ENCODE peak calls at places on chromosomes 16 and 17, in nine cellular contexts. One of them, this sample, is unnamed.

GRCh38 chr16:31331141-31331764 is 23.7 kb upstream of the ITGAX start:
- DNase-seq in trophoblast cell: no peak
- DNase-seq in breast epithelium: no peak
- DNase-seq in aorta: no peak
- DNase-seq in mammary epithelial cell: no peak
- DNase-seq in cardiac muscle cell: no peak
- DNase-seq in ascending aorta: no peak
- DNase-seq in MM.1S: no peak
- DNase-seq in uterus: no peak
- DNase-seq in this sample: no peak

GRCh38 chr16:71412270-71413160 is 29.3 kb downstream of the TLE7 start:
- DNase-seq in trophoblast cell: peak; percentile 75
- DNase-seq in breast epithelium: peak; percentile 41
- DNase-seq in aorta: no peak
- DNase-seq in mammary epithelial cell: peak; percentile 49
- DNase-seq in cardiac muscle cell: peak; percentile 76
- DNase-seq in ascending aorta: peak; percentile 69
- DNase-seq in MM.1S: peak; percentile 78
- DNase-seq in uterus: peak; percentile 53
- DNase-seq in this sample: peak; percentile 32

GRCh38 chr16:77437859-77438258 is 3.0 kb upstream of the ADAMTS18 start:
- DNase-seq in trophoblast cell: no peak
- DNase-seq in breast epithelium: no peak
- DNase-seq in aorta: no peak
- DNase-seq in mammary epithelial cell: no peak
- DNase-seq in cardiac muscle cell: peak; percentile 28
- DNase-seq in ascending aorta: no peak
- DNase-seq in MM.1S: no peak
- DNase-seq in uterus: no peak
- DNase-seq in this sample: no peak

GRCh38 chr17:59357929-59358328 is 26.5 kb downstream of the YPEL2 start:
- DNase-seq in trophoblast cell: peak; percentile 89
- DNase-seq in breast epithelium: no peak
- DNase-seq in aorta: no peak
- DNase-seq in mammary epithelial cell: peak; percentile 85
- DNase-seq in cardiac muscle cell: no peak
- DNase-seq in ascending aorta: no peak
- DNase-seq in MM.1S: no peak
- DNase-seq in uterus: no peak
- DNase-seq in this sample: no peak

GRCh38 chr17:29593546-29594440 is 861 bp downstream of the ANKRD13B start:
- DNase-seq in trophoblast cell: no peak
- DNase-seq in breast epithelium: no peak
- DNase-seq in aorta: peak; percentile 75
- DNase-seq in mammary epithelial cell: no peak
- DNase-seq in cardiac muscle cell: peak; percentile 29
- DNase-seq in ascending aorta: no peak
- DNase-seq in MM.1S: peak; percentile 40
- DNase-seq in uterus: peak; percentile 26
- DNase-seq in this sample: no peak

GRCh38 chr17:80475949-80476876 is at the start of gene NPTX1:
- DNase-seq in trophoblast cell: peak; percentile 21
- DNase-seq in breast epithelium: no peak
- DNase-seq in aorta: no peak
- DNase-seq in mammary epithelial cell: no peak
- DNase-seq in cardiac muscle cell: peak; percentile 15
- DNase-seq in ascending aorta: no peak
- DNase-seq in MM.1S: no peak
- DNase-seq in uterus: no peak
- DNase-seq in this sample: no peak

GRCh38 chr17:81703747-81704654 is 834 bp downstream of the MRPL12 start:
- DNase-seq in trophoblast cell: no peak
- DNase-seq in breast epithelium: no peak
- DNase-seq in aorta: no peak
- DNase-seq in mammary epithelial cell: no peak
- DNase-seq in cardiac muscle cell: no peak
- DNase-seq in ascending aorta: no peak
- DNase-seq in MM.1S: no peak
- DNase-seq in uterus: no peak
- DNase-seq in this sample: no peak

GRCh38 chr17:10737168-10737622 is 7.4 kb upstream of the TMEM220 start:
- DNase-seq in trophoblast cell: no peak
- DNase-seq in breast epithelium: peak; percentile 65
- DNase-seq in aorta: no peak
- DNase-seq in mammary epithelial cell: peak; percentile 21
- DNase-seq in cardiac muscle cell: peak; percentile 74
- DNase-seq in ascending aorta: peak; percentile 82
- DNase-seq in MM.1S: peak; percentile 12
- DNase-seq in uterus: peak; percentile 57
- DNase-seq in this sample: no peak

GRCh38 chr17:41758601-41759000 is 24.2 kb upstream of the HAP1 start:
- DNase-seq in trophoblast cell: no peak
- DNase-seq in breast epithelium: no peak
- DNase-seq in aorta: no peak
- DNase-seq in mammary epithelial cell: no peak
- DNase-seq in cardiac muscle cell: no peak
- DNase-seq in ascending aorta: no peak
- DNase-seq in MM.1S: no peak
- DNase-seq in uterus: no peak
- DNase-seq in this sample: no peak

GRCh38 chr16:56684256-56684925 is 2.1 kb downstream of the MT1X start:
- DNase-seq in trophoblast cell: no peak
- DNase-seq in breast epithelium: peak; percentile 27
- DNase-seq in aorta: no peak
- DNase-seq in mammary epithelial cell: no peak
- DNase-seq in cardiac muscle cell: no peak
- DNase-seq in ascending aorta: no peak
- DNase-seq in MM.1S: no peak
- DNase-seq in uterus: no peak
- DNase-seq in this sample: no peak

GRCh38 chr17:16417896-16418683 is 2.7 kb downstream of the TRPV2 start:
- DNase-seq in trophoblast cell: no peak
- DNase-seq in breast epithelium: no peak
- DNase-seq in aorta: no peak
- DNase-seq in mammary epithelial cell: no peak
- DNase-seq in cardiac muscle cell: peak; percentile 50
- DNase-seq in ascending aorta: no peak
- DNase-seq in MM.1S: no peak
- DNase-seq in uterus: no peak
- DNase-seq in this sample: no peak

GRCh38 chr17:40548982-40549680 is 16.1 kb downstream of the CCR7 start:
- DNase-seq in trophoblast cell: no peak
- DNase-seq in breast epithelium: peak; percentile 81
- DNase-seq in aorta: peak; percentile 76
- DNase-seq in mammary epithelial cell: peak; percentile 44
- DNase-seq in cardiac muscle cell: peak; percentile 85
- DNase-seq in ascending aorta: peak; percentile 71
- DNase-seq in MM.1S: no peak
- DNase-seq in uterus: peak; percentile 70
- DNase-seq in this sample: no peak

GRCh38 chr16:35149550-35149949 is 1690.1 kb downstream of the TP53TG3F start:
- DNase-seq in trophoblast cell: no peak
- DNase-seq in breast epithelium: no peak
- DNase-seq in aorta: no peak
- DNase-seq in mammary epithelial cell: no peak
- DNase-seq in cardiac muscle cell: no peak
- DNase-seq in ascending aorta: no peak
- DNase-seq in MM.1S: no peak
- DNase-seq in uterus: no peak
- DNase-seq in this sample: no peak
- H3K9me3 ChIP-seq in trophoblast cell: peaks cover 81% of the 10 kb centered on the region
- H3K9me3 ChIP-seq in breast epithelium: peaks cover 29% of the 10 kb centered on the region
- H3K9me3 ChIP-seq in aorta: peaks cover 1% of the 10 kb centered on the region
- H3K9me3 ChIP-seq in mammary epithelial cell: peaks cover 19% of the 10 kb centered on the region
- H3K9me3 ChIP-seq in cardiac muscle cell: no peaks in the 10 kb centered on the region
- H3K9me3 ChIP-seq in ascending aorta: no peaks in the 10 kb centered on the region
- H3K9me3 ChIP-seq in MM.1S: no peaks in the 10 kb centered on the region
- H3K9me3 ChIP-seq in uterus: no peaks in the 10 kb centered on the region
- H3K9me3 ChIP-seq in this sample: no peaks in the 10 kb centered on the region

GRCh38 chr16:16120382-16121184 is 102.7 kb downstream of the ABCC6 start:
- DNase-seq in trophoblast cell: no peak
- DNase-seq in breast epithelium: no peak
- DNase-seq in aorta: no peak
- DNase-seq in mammary epithelial cell: no peak
- DNase-seq in cardiac muscle cell: peak; percentile 47
- DNase-seq in ascending aorta: no peak
- DNase-seq in MM.1S: no peak
- DNase-seq in uterus: no peak
- DNase-seq in this sample: no peak

GRCh38 chr16:16121185-16121727 is 102.0 kb downstream of the ABCC6 start:
- DNase-seq in trophoblast cell: no peak
- DNase-seq in breast epithelium: no peak
- DNase-seq in aorta: no peak
- DNase-seq in mammary epithelial cell: no peak
- DNase-seq in cardiac muscle cell: no peak
- DNase-seq in ascending aorta: no peak
- DNase-seq in MM.1S: no peak
- DNase-seq in uterus: no peak
- DNase-seq in this sample: no peak

GRCh38 chr16:16118337-16118736 is 105.0 kb downstream of the ABCC6 start:
- DNase-seq in trophoblast cell: no peak
- DNase-seq in breast epithelium: no peak
- DNase-seq in aorta: no peak
- DNase-seq in mammary epithelial cell: no peak
- DNase-seq in cardiac muscle cell: no peak
- DNase-seq in ascending aorta: no peak
- DNase-seq in MM.1S: no peak
- DNase-seq in uterus: no peak
- DNase-seq in this sample: no peak

GRCh38 chr16:16122264-16122663 is 101.0 kb downstream of the ABCC6 start:
- DNase-seq in trophoblast cell: no peak
- DNase-seq in breast epithelium: no peak
- DNase-seq in aorta: no peak
- DNase-seq in mammary epithelial cell: no peak
- DNase-seq in cardiac muscle cell: no peak
- DNase-seq in ascending aorta: no peak
- DNase-seq in MM.1S: no peak
- DNase-seq in uterus: no peak
- DNase-seq in this sample: no peak

GRCh38 chr16:16120044-16120381 is 103.3 kb downstream of the ABCC6 start:
- DNase-seq in trophoblast cell: no peak
- DNase-seq in breast epithelium: no peak
- DNase-seq in aorta: no peak
- DNase-seq in mammary epithelial cell: no peak
- DNase-seq in cardiac muscle cell: no peak
- DNase-seq in ascending aorta: no peak
- DNase-seq in MM.1S: no peak
- DNase-seq in uterus: no peak
- DNase-seq in this sample: no peak
- H3K9me3 ChIP-seq in trophoblast cell: peaks cover 4% of the 10 kb centered on the region
- H3K9me3 ChIP-seq in breast epithelium: peaks cover 15% of the 10 kb centered on the region
- H3K9me3 ChIP-seq in aorta: no peaks in the 10 kb centered on the region
- H3K9me3 ChIP-seq in mammary epithelial cell: peaks cover 7% of the 10 kb centered on the region
- H3K9me3 ChIP-seq in cardiac muscle cell: no peaks in the 10 kb centered on the region
- H3K9me3 ChIP-seq in ascending aorta: peaks cover 5% of the 10 kb centered on the region
- H3K9me3 ChIP-seq in MM.1S: no peaks in the 10 kb centered on the region
- H3K9me3 ChIP-seq in uterus: no peaks in the 10 kb centered on the region
- H3K9me3 ChIP-seq in this sample: peaks cover 5% of the 10 kb centered on the region

GRCh38 chr16:22337849-22338248 is 36.6 kb downstream of the CDR2 start:
- DNase-seq in trophoblast cell: no peak
- DNase-seq in breast epithelium: no peak
- DNase-seq in aorta: no peak
- DNase-seq in mammary epithelial cell: no peak
- DNase-seq in cardiac muscle cell: no peak
- DNase-seq in ascending aorta: no peak
- DNase-seq in MM.1S: peak; percentile 25
- DNase-seq in uterus: no peak
- DNase-seq in this sample: no peak
- H3K9me3 ChIP-seq in trophoblast cell: no peaks in the 10 kb centered on the region
- H3K9me3 ChIP-seq in breast epithelium: peaks cover 7% of the 10 kb centered on the region
- H3K9me3 ChIP-seq in aorta: no peaks in the 10 kb centered on the region
- H3K9me3 ChIP-seq in mammary epithelial cell: peaks cover 5% of the 10 kb centered on the region
- H3K9me3 ChIP-seq in cardiac muscle cell: no peaks in the 10 kb centered on the region
- H3K9me3 ChIP-seq in ascending aorta: no peaks in the 10 kb centered on the region
- H3K9me3 ChIP-seq in MM.1S: no peaks in the 10 kb centered on the region
- H3K9me3 ChIP-seq in uterus: no peaks in the 10 kb centered on the region
- H3K9me3 ChIP-seq in this sample: peaks cover 18% of the 10 kb centered on the region

DNA sequence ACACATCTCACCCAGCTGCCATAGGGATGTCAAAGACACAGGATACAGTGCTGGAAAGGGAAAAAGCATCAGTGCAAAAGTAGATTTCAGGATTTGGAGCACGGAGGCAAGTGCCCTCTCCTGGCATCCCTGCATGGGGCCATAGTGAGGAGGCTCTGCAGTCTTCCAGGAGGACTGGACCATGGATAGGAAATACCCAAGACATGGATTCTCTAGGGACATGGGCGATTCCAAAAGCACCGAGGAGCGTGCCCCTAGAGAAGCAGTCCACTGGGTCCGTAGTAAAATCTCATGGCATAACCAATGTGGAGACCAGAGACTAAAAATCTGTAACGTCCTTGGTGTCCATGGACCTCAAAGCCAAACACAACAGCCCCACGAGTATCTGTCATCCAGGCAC is 818.2 kb downstream of the KCNJ18 start:
- DNase-seq in trophoblast cell: no peak
- DNase-seq in breast epithelium: no peak
- DNase-seq in aorta: no peak
- DNase-seq in mammary epithelial cell: no peak
- DNase-seq in cardiac muscle cell: no peak
- DNase-seq in ascending aorta: no peak
- DNase-seq in MM.1S: no peak
- DNase-seq in uterus: no peak
- DNase-seq in this sample: no peak
- H3K9me3 ChIP-seq in trophoblast cell: peaks cover 55% of the 10 kb centered on the region
- H3K9me3 ChIP-seq in breast epithelium: peaks cover 7% of the 10 kb centered on the region
- H3K9me3 ChIP-seq in aorta: no peaks in the 10 kb centered on the region
- H3K9me3 ChIP-seq in mammary epithelial cell: peaks cover 32% of the 10 kb centered on the region
- H3K9me3 ChIP-seq in cardiac muscle cell: no peaks in the 10 kb centered on the region
- H3K9me3 ChIP-seq in ascending aorta: no peaks in the 10 kb centered on the region
- H3K9me3 ChIP-seq in MM.1S: no peaks in the 10 kb centered on the region
- H3K9me3 ChIP-seq in uterus: no peaks in the 10 kb centered on the region
- H3K9me3 ChIP-seq in this sample: no peaks in the 10 kb centered on the region

GRCh38 chr16:48865511-48865910 is 255.5 kb upstream of the N4BP1 start:
- DNase-seq in trophoblast cell: no peak
- DNase-seq in breast epithelium: no peak
- DNase-seq in aorta: no peak
- DNase-seq in mammary epithelial cell: no peak
- DNase-seq in cardiac muscle cell: no peak
- DNase-seq in ascending aorta: no peak
- DNase-seq in MM.1S: no peak
- DNase-seq in uterus: no peak
- DNase-seq in this sample: no peak
- H3K9me3 ChIP-seq in trophoblast cell: no peaks in the 10 kb centered on the region
- H3K9me3 ChIP-seq in breast epithelium: no peaks in the 10 kb centered on the region
- H3K9me3 ChIP-seq in aorta: peaks cover 4% of the 10 kb centered on the region
- H3K9me3 ChIP-seq in mammary epithelial cell: no peaks in the 10 kb centered on the region
- H3K9me3 ChIP-seq in cardiac muscle cell: no peaks in the 10 kb centered on the region
- H3K9me3 ChIP-seq in ascending aorta: no peaks in the 10 kb centered on the region
- H3K9me3 ChIP-seq in MM.1S: no peaks in the 10 kb centered on the region
- H3K9me3 ChIP-seq in uterus: no peaks in the 10 kb centered on the region
- H3K9me3 ChIP-seq in this sample: no peaks in the 10 kb centered on the region

This sample was measured in T-helper 17 cell.